ENCODE peak calls at places on chromosomes 3 and 15, in five cellular contexts. A, I, E, M and S are unnamed samples.

GRCh38 chr3:186483611-186484340 is 60.4 kb downstream of the CRYGS start:
- DNase-seq in A (no peak), I (no peak), E (no peak), M (no peak), S (no peak)

GRCh38 chr3:130242850-130243569 is 102.5 kb upstream of the COL6A5 start:
- DNase-seq in A (peak), I (peak), E (peak), M (no peak), S (peak)

GRCh38 chr15:28918141-28918983 is 32.6 kb downstream of the APBA2 start:
- DNase-seq in A (no peak), I (no peak), E (peak), M (no peak), S (no peak)

GRCh38 chr15:94965593-94965992 is 734.2 kb downstream of the MCTP2 start:
- DNase-seq in A (no peak), I (no peak), E (peak), M (no peak), S (peak)

GRCh38 chr15:76339302-76340197 is 3.0 kb downstream of the ISL2 start:
- DNase-seq in A (no peak), I (no peak), E (no peak), M (no peak), S (no peak)

GRCh38 chr15:58269455-58270414 is 131.6 kb downstream of the AQP9 start:
- DNase-seq in A (peak), I (peak), E (peak), M (peak), S (peak)

GRCh38 chr3:82999777-83000176 is 1238.3 kb upstream of the GBE1 start:
- DNase-seq in A (no peak), I (no peak), E (no peak), M (no peak), S (no peak)

GRCh38 chr3:122969585-122970453 is 57.7 kb downstream of the SEMA5B start:
- DNase-seq in A (peak), I (no peak), E (peak), M (no peak), S (peak)

GRCh38 chr3:7800006-7800780 is 701.4 kb upstream of the LMCD1 start:
- DNase-seq in A (no peak), I (peak), E (no peak), M (no peak), S (no peak)

GRCh38 chr3:172673210-172673679 is 37.6 kb downstream of the NCEH1 start:
- DNase-seq in A (peak), I (peak), E (peak), M (peak), S (peak)
- TF ChIP-seq CTCF in A (peak), I (peak), E (peak), M (peak), S (peak)

GRCh38 chr15:74976159-74976558 is 19.2 kb upstream of the SCAMP5 start:
- DNase-seq in A (no peak), I (no peak), E (no peak), M (no peak), S (no peak)
- TF ChIP-seq CTCF in A (no peak), I (no peak), E (peak), M (no peak), S (peak)

GRCh38 chr3:10184250-10184649 is 19.5 kb downstream of the IRAK2 start:
- DNase-seq in A (no peak), I (no peak), E (peak), M (no peak), S (no peak)
- TF ChIP-seq CTCF in A (no peak), I (no peak), E (no peak), M (no peak), S (no peak)

GRCh38 chr15:40038267-40038653 is 721 bp downstream of the SRP14 start:
- DNase-seq in A (peak), I (peak), E (peak), M (no peak), S (no peak)

GRCh38 chr15:40042791-40043320 is 3.9 kb upstream of the SRP14 start:
- DNase-seq in A (no peak), I (no peak), E (no peak), M (no peak), S (no peak)

GRCh38 chr15:40040293-40040635 is 1.3 kb upstream of the SRP14 start:
- DNase-seq in A (no peak), I (peak), E (no peak), M (no peak), S (no peak)

GRCh38 chr15:40040770-40041169 is 1.8 kb upstream of the SRP14 start:
- DNase-seq in A (no peak), I (no peak), E (no peak), M (no peak), S (no peak)

DNA sequence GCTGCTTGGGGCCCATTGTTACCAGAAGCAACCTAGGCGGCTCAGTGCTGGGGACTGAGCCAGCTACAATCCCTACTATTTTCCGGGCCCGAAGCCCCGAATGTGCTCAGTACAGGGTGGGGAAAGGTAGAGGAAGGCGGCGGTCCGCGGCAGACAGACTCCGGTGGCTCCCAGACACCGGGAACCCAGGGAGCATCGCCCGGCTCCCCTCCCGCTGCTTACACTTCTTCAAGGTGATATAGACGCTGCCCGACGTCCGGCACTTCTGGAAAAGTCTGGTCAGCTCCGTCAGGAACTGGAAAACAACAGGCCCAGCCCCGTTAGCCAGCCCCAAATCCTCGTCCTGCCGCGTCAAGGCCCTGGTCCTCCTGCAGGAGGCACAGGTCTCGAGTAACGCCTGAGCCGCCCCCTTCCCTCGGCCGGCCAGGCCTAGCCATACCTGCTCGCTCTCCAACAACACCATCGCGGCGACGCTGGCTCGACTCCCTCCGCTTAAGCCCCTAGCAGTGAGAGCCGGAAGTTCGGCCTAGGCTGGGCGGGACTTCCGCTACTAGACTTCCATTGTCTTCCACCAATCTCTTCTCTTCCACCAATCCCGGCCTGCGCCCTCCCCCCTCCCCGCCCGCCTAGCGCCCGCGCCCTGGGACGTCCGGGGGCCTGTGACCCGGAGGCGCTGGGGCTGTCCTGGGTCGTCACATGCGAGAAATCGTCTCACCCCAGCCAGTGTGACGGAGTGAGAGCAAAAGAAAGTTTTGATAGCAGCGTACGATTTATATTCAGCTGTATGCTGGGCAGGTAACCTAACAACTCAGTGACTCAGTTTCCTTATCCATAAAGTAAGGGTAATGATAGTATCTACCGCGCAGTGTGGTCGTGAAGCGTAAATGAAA is at the start of gene SRP14:
- DNase-seq in A (peak), I (peak), E (peak), M (peak), S (peak)
- TF ChIP-seq CTCF in A (no peak), I (no peak), E (no peak), M (no peak), S (no peak)

GRCh38 chr3:125379483-125379882 is 4.4 kb upstream of the ZNF148 start:
- DNase-seq in A (no peak), I (no peak), E (no peak), M (no peak), S (no peak)

GRCh38 chr3:125378762-125379161 is 3.6 kb upstream of the ZNF148 start:
- DNase-seq in A (no peak), I (no peak), E (no peak), M (no peak), S (no peak)

GRCh38 chr3:125375950-125376679 is 990 bp upstream of the ZNF148 start:
- DNase-seq in A (peak), I (no peak), E (peak), M (no peak), S (no peak)

GRCh38 chr3:125374501-125374995 is 577 bp downstream of the ZNF148 start:
- DNase-seq in A (peak), I (peak), E (peak), M (no peak), S (no peak)

DNA sequence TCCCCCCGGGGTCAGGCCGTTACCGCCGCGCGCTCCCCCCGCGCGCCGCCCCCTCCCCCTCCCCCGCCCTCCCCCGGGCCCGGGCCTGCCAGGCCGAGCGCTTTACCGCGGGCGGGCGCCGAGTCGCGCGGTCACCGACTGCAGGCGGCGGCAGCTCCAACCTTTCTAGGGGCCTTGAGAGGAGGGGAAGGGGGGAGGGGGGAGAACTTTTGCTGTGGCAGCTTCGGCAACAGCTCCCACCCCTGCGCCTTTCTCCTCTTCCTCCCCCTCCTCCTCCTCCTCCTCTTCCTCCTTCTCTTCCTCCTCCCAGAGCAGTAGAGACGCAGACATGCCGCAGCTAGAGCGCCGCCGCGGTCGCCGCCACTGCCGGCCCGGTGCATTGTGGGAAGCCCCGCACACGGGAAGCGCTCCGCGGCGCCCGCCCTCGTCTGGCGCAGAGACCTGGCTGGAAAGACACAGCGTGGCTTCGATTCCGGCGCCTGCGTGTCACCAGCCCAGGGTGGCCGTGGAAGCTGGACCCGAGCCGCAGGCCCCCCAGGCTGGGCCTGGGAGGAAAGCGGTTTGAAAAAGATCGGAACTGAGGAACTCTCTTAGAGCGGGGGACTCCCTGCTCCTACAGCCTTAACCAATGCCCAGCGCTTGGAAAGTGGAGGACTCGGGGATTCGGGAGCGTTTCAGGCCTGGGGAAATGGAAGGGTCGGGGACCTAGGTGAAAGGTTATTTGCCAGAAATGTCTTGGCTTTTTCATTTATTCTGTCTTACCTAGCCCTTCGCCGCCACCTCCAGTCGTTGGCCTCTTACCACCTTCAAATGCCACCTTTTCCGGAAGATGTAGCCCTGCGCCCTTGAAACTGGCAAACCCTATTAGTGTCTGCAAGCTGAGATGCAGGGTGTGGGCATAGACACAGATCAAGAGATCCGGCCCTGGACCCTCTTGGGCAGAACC is at the start of gene ZNF148:
- DNase-seq in A (peak), I (peak), E (peak), M (peak), S (peak)
- TF ChIP-seq CTCF in A (no peak), I (no peak), E (no peak), M (no peak), S (no peak)

GRCh38 chr15:47812436-47813109 is 95.3 kb downstream of the SEMA6D start:
- DNase-seq in A (peak), I (no peak), E (peak), M (no peak), S (peak)

GRCh38 chr15:47817825-47818681 is 100.7 kb downstream of the SEMA6D start:
- DNase-seq in A (no peak), I (no peak), E (no peak), M (no peak), S (no peak)

GRCh38 chr15:47819158-47819557 is 101.9 kb downstream of the SEMA6D start:
- DNase-seq in A (no peak), I (no peak), E (no peak), M (no peak), S (no peak)

GRCh38 chr15:47811160-47811559 is 93.9 kb downstream of the SEMA6D start:
- DNase-seq in A (no peak), I (no peak), E (no peak), M (no peak), S (no peak)

DNA sequence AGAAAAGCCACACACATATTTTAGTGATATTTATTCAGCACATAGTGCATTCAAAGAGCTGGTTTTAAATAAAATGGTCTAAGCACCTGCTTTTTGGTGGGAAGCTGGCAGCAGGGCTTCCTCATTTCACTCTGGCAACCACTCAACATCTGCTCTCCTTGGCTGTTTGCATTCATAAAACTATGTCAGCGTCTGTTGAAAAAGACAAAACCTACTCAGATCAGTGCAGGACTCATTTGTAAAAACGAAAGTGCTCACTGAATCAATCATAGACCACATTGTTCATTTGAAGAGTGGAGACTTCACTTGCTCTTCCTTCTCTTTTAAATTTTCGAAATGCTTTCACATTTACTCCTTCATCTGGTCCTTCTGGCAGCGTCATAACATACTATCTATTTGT is 96.7 kb downstream of the SEMA6D start:
- DNase-seq in A (no peak), I (no peak), E (no peak), M (no peak), S (no peak)
- TF ChIP-seq CTCF in A (no peak), I (no peak), E (no peak), M (no peak), S (no peak)

DNA sequence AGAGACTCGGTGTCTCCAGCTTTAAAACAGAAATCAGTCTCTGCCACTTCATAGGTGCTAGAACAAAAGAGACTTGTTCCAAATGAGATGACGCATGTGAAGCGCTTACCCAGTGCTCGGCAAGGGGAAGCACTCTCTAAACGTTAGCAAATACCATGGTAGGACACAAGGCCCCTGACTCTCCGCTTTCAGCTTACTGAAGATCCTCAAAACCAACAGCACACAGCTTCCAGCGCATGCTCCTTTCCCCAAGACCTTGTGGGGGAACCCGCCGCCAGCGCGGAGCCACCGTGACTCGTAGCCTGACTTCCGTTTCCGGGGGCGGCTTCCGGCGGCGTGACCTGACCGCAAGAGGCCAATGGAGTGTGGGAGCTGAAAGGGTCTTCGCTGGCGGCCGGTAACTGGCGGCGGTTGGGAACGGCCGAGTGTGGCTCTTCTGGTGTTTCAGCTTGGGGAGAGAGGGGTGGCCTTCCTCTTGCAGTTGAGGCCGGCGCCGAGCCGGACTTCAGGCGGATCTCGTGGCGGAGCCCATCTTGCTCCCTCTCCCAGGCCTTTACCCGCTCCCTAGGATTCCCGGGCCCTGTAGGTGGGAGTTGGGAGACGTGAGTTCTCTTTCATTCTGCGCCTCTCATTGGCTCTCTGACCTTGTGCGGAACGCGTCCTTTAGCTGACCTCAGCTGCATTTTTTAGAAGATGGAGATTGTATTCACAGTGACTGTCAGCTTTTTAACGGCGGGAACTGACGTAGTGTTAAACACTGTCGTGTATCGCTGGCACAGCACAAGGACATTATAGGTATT is at the start of gene THUMPD3:
- DNase-seq in A (peak), I (peak), E (peak), M (peak), S (peak)
- TF ChIP-seq CTCF in A (peak), I (no peak), E (no peak), M (no peak), S (no peak)

GRCh38 chr3:52068055-52068704 is 11.8 kb upstream of the DUSP7 start:
- DNase-seq in A (peak), I (no peak), E (no peak), M (peak), S (no peak)
- TF ChIP-seq CTCF in A (no peak), I (no peak), E (no peak), M (no peak), S (peak)

GRCh38 chr3:134300520-134300919 is 49.9 kb upstream of the RYK start:
- DNase-seq in A (no peak), I (no peak), E (no peak), M (no peak), S (no peak)
- TF ChIP-seq CTCF in A (peak), I (no peak), E (no peak), M (no peak), S (peak)

DNA sequence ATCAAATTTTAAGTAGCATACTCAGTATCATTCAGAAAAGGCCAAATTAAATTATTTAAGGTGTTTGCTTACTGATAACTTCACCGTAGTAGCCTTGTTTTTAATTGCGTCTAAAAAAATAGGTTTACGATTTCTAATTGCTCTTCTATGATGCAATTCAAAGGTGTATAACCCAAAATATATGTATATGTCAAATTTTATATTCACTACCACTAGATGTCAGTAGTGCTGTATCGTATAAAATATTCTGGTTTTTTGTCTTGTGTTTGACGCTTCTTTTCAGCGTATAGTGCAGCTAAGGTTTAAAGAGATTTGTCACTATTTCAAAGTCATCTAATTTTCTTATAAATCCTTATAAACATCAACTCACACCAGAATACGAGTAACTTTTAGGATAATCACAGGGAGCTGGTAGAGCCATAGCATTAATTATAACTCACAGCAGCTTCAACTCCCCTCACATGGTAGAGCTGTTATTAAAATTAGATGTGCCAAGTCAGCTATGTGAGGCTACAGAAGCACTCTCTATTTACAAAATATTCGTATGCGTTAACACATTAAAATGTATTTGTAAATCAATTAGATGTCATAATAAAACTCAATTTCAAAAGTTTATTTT is 3.5 kb downstream of the PFN2 start:
- DNase-seq in A (peak), I (peak), E (peak), M (no peak), S (no peak)
- TF ChIP-seq CTCF in A (peak), I (no peak), E (peak), M (peak), S (peak)